ENCODE peak calls at places on chromosomes 12 and 14, in five cellular contexts. D is H1, U is GM12878, W is K562, R is HepG2. G is an unnamed sample.

GRCh38 chr12:115004469-115005146 is 320.6 kb upstream of the TBX3 start:
- DNase-seq in D (no peak), W (no peak), R (no peak), U (no peak), G (no peak)

GRCh38 chr14:85686908-85687307 is 157.0 kb downstream of the FLRT2 start:
- DNase-seq in R (no peak), D (no peak), U (no peak), W (no peak), G (no peak)

GRCh38 chr14:37579250-37579649 is 15.8 kb downstream of the FOXA1 start:
- DNase-seq in W (no peak), R (no peak), D (no peak), U (no peak), G (peak)

GRCh38 chr14:90061849-90062794 is at the start of gene KCNK13:
- DNase-seq in D (no peak), U (no peak), R (no peak), W (no peak), G (peak)

GRCh38 chr12:81010641-81011040 is 67.2 kb upstream of the ACSS3 start:
- DNase-seq in U (no peak), W (no peak), D (no peak), R (no peak), G (no peak)

GRCh38 chr14:95481391-95482022 is 34.9 kb downstream of the SYNE3 start:
- DNase-seq in U (no peak), R (no peak), D (no peak), W (no peak), G (no peak)

GRCh38 chr12:120156315-120157259 is 37.9 kb downstream of the GCN1 start:
- DNase-seq in D (no peak), R (no peak), U (no peak), W (no peak), G (no peak)

GRCh38 chr14:104451474-104451873 is 128.1 kb upstream of the C14orf180 start:
- DNase-seq in D (no peak), W (no peak), U (no peak), R (no peak), G (no peak)

GRCh38 chr12:38162013-38162412 is 154.6 kb upstream of the ALG10B start:
- DNase-seq in W (no peak), D (no peak), U (no peak), R (no peak), G (no peak)

GRCh38 chr12:94202245-94203180 is 54.1 kb downstream of the PLXNC1 start:
- DNase-seq in R (peak), U (no peak), W (no peak), D (no peak), G (no peak)

GRCh38 chr12:132716356-132716755 is 5.7 kb downstream of the PGAM5 start:
- DNase-seq in W (no peak), R (no peak), U (no peak), D (no peak), G (no peak)

GRCh38 chr12:30795660-30796507 is 41.1 kb upstream of the CAPRIN2 start:
- DNase-seq in U (no peak), W (peak), D (no peak), R (peak), G (peak)

GRCh38 chr12:39813776-39814175 is 194.2 kb upstream of the ABCD2 start:
- DNase-seq in R (no peak), U (no peak), D (no peak), W (no peak), G (no peak)

GRCh38 chr14:103568952-103569351 is 6.2 kb downstream of the COA8 start:
- DNase-seq in D (no peak), W (no peak), U (no peak), R (no peak), G (no peak)

GRCh38 chr12:67220065-67220464 is 49.1 kb upstream of the CAND1 start:
- DNase-seq in W (no peak), U (no peak), D (no peak), R (peak), G (peak)

GRCh38 chr14:97848351-97848980 is 1051.3 kb downstream of the VRK1 start:
- DNase-seq in D (no peak), R (no peak), W (no peak), U (no peak), G (peak)

GRCh38 chr14:51074986-51075385 is 19.9 kb downstream of the TRIM9 start:
- DNase-seq in R (no peak), D (no peak), U (no peak), W (no peak), G (no peak)

GRCh38 chr12:53219956-53220856 is 11.8 kb downstream of the RARG start:
- DNase-seq in W (peak), R (peak), U (no peak), D (no peak), G (peak)

GRCh38 chr14:32090686-32091085 is 13.6 kb downstream of the ARHGAP5 start:
- DNase-seq in R (no peak), D (no peak), U (no peak), W (no peak), G (no peak)

GRCh38 chr12:53259891-53260290 is 8.2 kb upstream of the ESPL1 start:
- DNase-seq in D (no peak), U (no peak), R (no peak), W (no peak), G (no peak)

GRCh38 chr14:55297611-55298323 is 26.5 kb downstream of the FBXO34 start:
- DNase-seq in U (no peak), W (no peak), R (peak), D (no peak), G (peak)

GRCh38 chr14:35341454-35342159 is 49.4 kb downstream of the PSMA6 start:
- DNase-seq in U (no peak), W (no peak), D (no peak), R (peak), G (peak)

GRCh38 chr12:5779401-5779800 is 165.7 kb downstream of the ANO2 start:
- DNase-seq in R (no peak), D (no peak), U (no peak), W (no peak), G (no peak)

GRCh38 chr14:83765200-83765599 is 1764.7 kb upstream of the FLRT2 start:
- DNase-seq in D (no peak), R (no peak), W (no peak), U (no peak), G (no peak)

GRCh38 chr12:5503774-5504173 is 71.9 kb downstream of the NTF3 start:
- DNase-seq in W (no peak), R (no peak), D (no peak), U (no peak), G (no peak)

GRCh38 chr14:29734732-29735131 is 192.9 kb downstream of the PRKD1 start:
- DNase-seq in R (no peak), W (no peak), D (no peak), U (no peak), G (peak)

GRCh38 chr14:22972313-22972930 is 9.9 kb downstream of the AJUBA start:
- DNase-seq in U (no peak), D (no peak), W (no peak), R (no peak), G (no peak)

GRCh38 chr14:104283197-104284106 is 145.1 kb downstream of the KIF26A start:
- DNase-seq in R (no peak), D (no peak), U (no peak), W (no peak), G (no peak)

DNA sequence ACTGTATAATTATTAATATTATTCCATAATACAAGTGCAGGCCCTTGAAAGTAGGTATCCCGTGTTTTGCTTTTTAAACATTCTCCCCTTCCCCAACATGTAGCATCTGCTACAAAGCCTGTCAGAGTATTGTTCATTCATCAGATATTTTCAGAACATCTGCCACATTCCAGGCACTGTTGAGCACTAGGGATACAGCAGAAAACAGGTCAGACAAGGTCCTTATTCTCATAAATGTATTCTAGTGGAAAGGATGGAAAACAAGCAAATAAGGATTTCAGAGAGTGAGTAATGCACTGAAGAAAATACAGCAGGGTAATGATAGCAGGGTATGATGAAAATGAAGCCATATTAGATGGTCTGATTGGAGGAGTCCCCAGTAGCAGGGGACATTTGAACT is 3.8 kb downstream of the ERP29 start:
- DNase-seq in U (no peak), R (no peak), W (no peak), D (no peak), G (no peak)
- H3K4me2 ChIP-seq in U (peak), R (no peak), W (no peak), D (no peak), G (no peak)

GRCh38 chr12:12871587-12872138 is 19.7 kb upstream of the GPRC5A start:
- DNase-seq in W (no peak), R (no peak), D (no peak), U (no peak), G (no peak)

GRCh38 chr12:12874014-12874413 is 17.3 kb upstream of the GPRC5A start:
- DNase-seq in W (no peak), R (no peak), U (no peak), D (no peak), G (no peak)

GRCh38 chr12:12870454-12870853 is 20.9 kb upstream of the GPRC5A start:
- DNase-seq in U (no peak), W (no peak), D (no peak), R (peak), G (no peak)

GRCh38 chr12:12872934-12873275 is 18.5 kb upstream of the GPRC5A start:
- DNase-seq in R (no peak), W (no peak), U (no peak), D (no peak), G (no peak)

DNA sequence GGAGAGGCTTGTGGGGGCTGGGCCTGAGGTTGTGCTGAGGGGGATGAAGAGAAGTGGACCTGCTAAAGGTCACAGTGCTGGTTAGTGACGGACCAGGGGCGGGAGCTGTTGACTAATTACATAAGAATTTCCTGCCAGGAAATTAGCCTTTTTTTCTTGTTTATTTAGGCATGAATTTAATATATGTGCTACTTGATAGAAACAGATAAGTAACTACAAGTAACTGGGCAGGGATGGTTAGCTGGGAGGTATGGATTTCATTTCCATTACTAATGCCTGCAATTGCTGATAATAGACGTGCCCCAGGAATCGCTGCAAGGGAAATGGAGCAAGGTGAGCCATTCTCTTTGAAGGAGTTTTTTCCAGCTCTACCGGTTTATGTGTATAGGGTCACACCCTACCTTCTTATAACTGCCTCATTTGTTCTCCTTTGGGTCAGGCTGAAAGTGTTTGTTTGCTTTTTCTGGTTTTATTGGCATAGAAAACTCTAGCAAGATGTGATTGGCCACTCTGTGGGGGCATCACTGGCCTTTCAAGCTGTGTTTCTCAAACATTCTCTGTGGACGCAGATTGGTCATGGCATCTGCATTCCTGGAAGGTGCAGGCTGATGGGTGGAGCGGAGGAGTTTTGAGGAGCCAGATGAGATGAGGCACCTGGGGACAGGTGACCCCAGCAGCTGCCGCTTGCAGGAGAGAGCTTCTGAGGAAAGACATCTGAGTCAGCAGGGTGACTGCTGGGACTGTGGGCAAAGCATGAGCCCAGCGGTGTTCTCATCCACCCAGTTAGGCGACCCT is 19.0 kb upstream of the GPRC5A start:
- DNase-seq in D (no peak), W (no peak), R (peak), U (no peak), G (peak)
- TF ChIP-seq CREB1 in D (no peak), W (no peak), R (no peak), U (no peak), G (no peak)

DNA sequence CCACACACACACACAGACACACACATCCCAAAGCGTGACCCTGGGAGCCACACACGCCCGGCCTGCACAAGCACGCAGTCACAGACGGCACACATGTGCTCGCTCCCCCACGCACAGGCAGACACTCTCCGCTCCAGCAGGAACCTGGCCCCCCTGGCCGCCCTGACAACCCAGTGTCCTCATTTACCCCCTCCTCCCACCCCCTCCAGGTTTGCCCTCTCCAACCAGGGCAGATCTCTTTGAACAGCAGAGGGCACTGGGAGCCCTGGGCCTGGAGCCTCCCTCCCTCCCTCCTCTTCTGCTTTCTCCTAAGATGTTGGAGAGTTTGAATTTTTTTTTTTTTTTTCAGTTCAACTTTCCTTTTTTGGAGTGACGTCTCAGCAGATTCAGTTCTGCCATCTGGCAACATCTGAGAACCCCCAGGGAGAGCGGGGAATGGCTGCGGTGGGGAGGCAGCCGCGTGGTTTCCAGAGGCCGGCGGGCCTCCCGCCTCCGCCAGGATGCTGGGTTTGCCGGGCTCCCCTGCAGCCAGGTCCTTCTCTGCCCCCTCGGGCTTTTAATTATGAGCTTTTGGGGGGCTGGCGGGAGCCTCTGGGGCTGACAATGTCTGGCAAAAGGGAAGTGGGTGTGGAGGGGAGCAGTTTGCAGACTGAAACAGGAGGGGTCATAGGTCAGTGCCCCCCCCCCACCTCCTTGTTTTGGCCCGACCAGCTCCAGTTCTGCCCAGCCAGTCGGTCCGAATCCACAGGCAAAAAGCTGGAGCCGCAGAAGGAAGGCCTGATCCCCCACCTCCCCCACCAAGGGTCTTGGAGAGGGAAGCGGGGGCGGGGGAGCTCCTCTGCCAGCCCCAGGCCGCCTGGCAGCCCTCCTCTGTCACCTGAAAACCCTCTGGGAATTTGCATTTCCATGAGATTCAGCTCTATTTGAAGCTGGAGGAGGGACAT is 1.3 kb upstream of the NCOR2 start:
- DNase-seq in D (peak), U (peak), R (no peak), W (peak), G (peak)
- H3K4me3 ChIP-seq in D (no peak), U (peak), R (peak), W (no peak), G (peak)

DNA sequence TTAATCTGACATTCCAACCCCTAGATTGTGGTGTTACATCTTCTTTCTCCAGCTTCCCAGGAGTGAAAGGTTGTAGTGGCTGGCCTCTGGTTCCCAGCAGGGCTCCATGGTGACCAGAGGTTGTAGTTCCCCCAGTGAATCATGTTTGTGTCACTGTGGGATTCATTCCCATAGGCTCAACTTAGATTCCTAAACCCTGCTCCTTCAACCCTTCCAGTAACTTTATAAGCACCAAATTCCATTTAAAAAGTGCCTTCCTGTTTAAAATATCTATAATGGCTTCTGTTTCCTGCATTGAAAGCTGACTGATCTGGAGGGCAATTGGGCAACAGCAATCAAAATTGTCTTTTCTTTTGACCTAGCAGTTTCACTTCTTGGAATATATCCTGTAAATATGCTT is 40.5 kb upstream of the TBC1D15 start:
- DNase-seq in W (no peak), R (no peak), D (no peak), U (no peak), G (peak)
- H3K4me2 ChIP-seq in W (no peak), R (no peak), D (no peak), U (no peak), G (no peak)

DNA sequence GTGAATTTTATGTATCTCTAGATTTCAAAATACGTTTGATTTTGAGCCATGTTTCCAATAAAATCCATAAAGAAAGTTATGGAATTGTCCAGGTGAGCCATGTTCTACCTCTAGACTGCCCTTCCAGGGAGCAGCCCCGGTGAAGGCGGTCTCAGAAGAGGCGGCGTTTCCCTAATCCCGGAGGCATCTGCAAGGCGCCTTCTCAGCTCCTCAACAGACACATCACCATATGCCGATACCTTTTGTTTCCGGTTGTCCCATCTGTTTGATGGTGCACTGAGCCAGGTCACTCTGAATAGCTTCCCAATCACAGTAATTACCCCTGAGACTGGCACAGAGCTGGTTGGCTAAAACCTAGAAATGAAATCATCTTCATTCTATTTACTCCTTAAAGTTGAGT is 305.5 kb upstream of the FKBP4 start:
- DNase-seq in D (no peak), W (no peak), R (no peak), U (no peak), G (no peak)
- TF ChIP-seq CREB1 in D (no peak), W (no peak), R (no peak), U (no peak), G (no peak)

GRCh38 chr12:29317556-29318363 is 63.2 kb downstream of the ERGIC2 start:
- DNase-seq in U (peak), W (peak), R (peak), D (peak), G (peak)
- H3K4me3 ChIP-seq in U (no peak), W (no peak), R (no peak), D (no peak), G (no peak)

GRCh38 chr12:46557539-46558373 is 185.2 kb upstream of the SLC38A2 start:
- DNase-seq in R (no peak), D (no peak), U (no peak), W (no peak), G (no peak)

GRCh38 chr12:46556105-46556559 is 183.6 kb upstream of the SLC38A2 start:
- DNase-seq in R (peak), D (no peak), W (no peak), U (no peak), G (no peak)

GRCh38 chr12:46555379-46555778 is 182.8 kb upstream of the SLC38A2 start:
- DNase-seq in W (no peak), R (no peak), U (no peak), D (no peak), G (no peak)

GRCh38 chr12:46558696-46559095 is 186.1 kb upstream of the SLC38A2 start:
- DNase-seq in U (no peak), R (no peak), D (no peak), W (no peak), G (no peak)

GRCh38 chr12:46556820-46557524 is 184.4 kb upstream of the SLC38A2 start:
- DNase-seq in W (no peak), D (no peak), U (no peak), R (no peak), G (no peak)
- H3K4me2 ChIP-seq in W (no peak), D (no peak), U (no peak), R (no peak), G (no peak)

GRCh38 chr14:68891851-68892660 is 87.0 kb downstream of the ACTN1 start:
- DNase-seq in U (no peak), W (no peak), R (no peak), D (no peak), G (no peak)

GRCh38 chr14:68886109-68886434 is 93.0 kb downstream of the ACTN1 start:
- DNase-seq in U (no peak), D (no peak), R (no peak), W (no peak), G (peak)

GRCh38 chr14:68888025-68888850 is 90.9 kb downstream of the ACTN1 start:
- DNase-seq in D (no peak), W (no peak), U (no peak), R (no peak), G (no peak)

GRCh38 chr14:68890173-68890931 is 88.8 kb downstream of the ACTN1 start:
- DNase-seq in W (no peak), R (no peak), D (no peak), U (no peak), G (no peak)

DNA sequence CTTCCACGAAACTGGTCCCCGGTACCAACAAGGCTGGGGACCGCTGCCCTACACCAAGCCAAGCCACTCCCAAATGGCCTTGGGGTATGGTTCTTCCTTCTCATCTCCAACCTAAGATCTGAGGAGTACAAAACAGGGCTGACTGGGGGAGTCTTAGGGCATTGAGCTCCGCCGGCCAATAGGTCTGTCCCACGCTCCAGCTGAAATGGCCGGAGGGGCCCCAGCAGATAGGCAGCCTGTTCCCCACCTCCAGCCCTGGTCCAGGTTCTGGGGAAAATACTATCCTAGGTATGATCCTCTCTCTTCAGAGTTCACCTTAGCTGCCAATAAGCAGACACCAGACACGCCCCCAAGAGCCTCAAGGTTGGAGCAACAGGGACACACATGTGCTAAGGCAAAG is 90.2 kb downstream of the ACTN1 start:
- DNase-seq in U (no peak), W (no peak), R (no peak), D (no peak), G (no peak)
- TF ChIP-seq CREB1 in U (no peak), W (no peak), R (no peak), D (no peak), G (no peak)

GRCh38 chr12:68264864-68265256 is 11.5 kb upstream of the IL22 start:
- DNase-seq in U (no peak), R (no peak), W (no peak), D (no peak), G (no peak)
- H3K4me3 ChIP-seq in U (no peak), R (no peak), W (no peak), D (no peak), G (no peak)